ENCODE peak calls at places on chromosomes 12 and 14, in four cellular contexts. O, V, P and Q are unnamed samples.

GRCh38 chr12:4194661-4195060 is 78.9 kb upstream of the CCND2 start:
- DNase-seq in V (no peak), O (no peak), P (no peak), Q (no peak)

GRCh38 chr12:12881495-12881894 is 9.9 kb upstream of the GPRC5A start:
- DNase-seq in P (no peak), O (no peak), V (peak), Q (no peak)

GRCh38 chr14:60254176-60254575 is 5.2 kb downstream of the PPM1A start:
- DNase-seq in O (no peak), P (no peak), V (peak), Q (no peak)

GRCh38 chr12:116138380-116138779 is 139.1 kb downstream of the MED13L start:
- DNase-seq in V (no peak), O (no peak), P (no peak), Q (peak)

GRCh38 chr14:53110103-53110502 is 43.0 kb downstream of the DDHD1 start:
- DNase-seq in O (no peak), V (no peak), P (no peak), Q (no peak)

GRCh38 chr12:77742631-77743030 is 88.1 kb upstream of the NAV3 start:
- DNase-seq in V (peak), O (no peak), P (no peak), Q (no peak)

GRCh38 chr14:91395998-91396660 is 21.5 kb downstream of the CCDC88C start:
- DNase-seq in O (no peak), P (no peak), V (no peak), Q (peak)

GRCh38 chr14:49966304-49966809 is 73.5 kb downstream of the ARF6 start:
- DNase-seq in V (peak), O (no peak), P (no peak), Q (peak)

GRCh38 chr14:61145903-61146411 is 135.2 kb downstream of the TMEM30B start:
- DNase-seq in V (no peak), P (no peak), O (no peak), Q (no peak)

GRCh38 chr12:6452908-6453630 is 1.2 kb downstream of the TAPBPL start:
- DNase-seq in P (no peak), O (no peak), V (no peak), Q (no peak)

GRCh38 chr12:45703942-45704341 is 25.6 kb upstream of the ARID2 start:
- DNase-seq in V (no peak), P (no peak), O (no peak), Q (no peak)

GRCh38 chr14:29339491-29339890 is 572.9 kb downstream of the FOXG1 start:
- DNase-seq in O (no peak), P (no peak), V (no peak), Q (no peak)

GRCh38 chr12:45216297-45216982 is 545 bp downstream of the ANO6 start:
- DNase-seq in P (peak), O (no peak), V (peak), Q (peak)

GRCh38 chr14:105858676-105859025 is 332.3 kb downstream of the TMEM121 start:
- DNase-seq in O (no peak), P (no peak), V (no peak), Q (no peak)

GRCh38 chr12:84955298-84955697 is 42.7 kb upstream of the SLC6A15 start:
- DNase-seq in O (no peak), P (no peak), V (no peak), Q (no peak)

GRCh38 chr14:95892142-95892541 is 15.5 kb downstream of the TUNAR start:
- DNase-seq in O (no peak), P (no peak), V (no peak), Q (no peak)

GRCh38 chr12:1505576-1505975 is 88.8 kb downstream of the FBXL14 start:
- DNase-seq in O (no peak), P (no peak), V (no peak), Q (no peak)

GRCh38 chr12:132566551-132567131 is 43.7 kb downstream of the LRCOL1 start:
- DNase-seq in V (no peak), P (no peak), O (no peak), Q (no peak)

GRCh38 chr12:96098631-96099030 is 63.2 kb upstream of the LTA4H start:
- DNase-seq in P (no peak), O (no peak), V (no peak), Q (no peak)

GRCh38 chr12:120534703-120535655 is 823 bp downstream of the RNF10 start:
- DNase-seq in O (no peak), P (peak), V (no peak), Q (peak)
- TF ChIP-seq JUNB in O (no peak), P (no peak), V (no peak), Q (no peak)

GRCh38 chr12:57741413-57741789 is 2.9 kb upstream of the AGAP2 start:
- DNase-seq in P (no peak), V (no peak), O (no peak), Q (no peak)

GRCh38 chr12:57738661-57739237 is at the start of gene AGAP2:
- DNase-seq in O (no peak), P (no peak), V (no peak), Q (peak)

GRCh38 chr12:57739387-57739786 is 845 bp upstream of the AGAP2 start:
- DNase-seq in V (no peak), O (no peak), P (no peak), Q (no peak)

GRCh38 chr12:57739914-57740538 is 1.5 kb upstream of the AGAP2 start:
- DNase-seq in V (no peak), O (no peak), P (no peak), Q (no peak)

GRCh38 chr12:57740656-57741412 is 2.3 kb upstream of the AGAP2 start:
- DNase-seq in O (peak), V (no peak), P (no peak), Q (no peak)
- TF ChIP-seq EZH2 in O (no peak), V (no peak), P (no peak), Q (no peak)

DNA sequence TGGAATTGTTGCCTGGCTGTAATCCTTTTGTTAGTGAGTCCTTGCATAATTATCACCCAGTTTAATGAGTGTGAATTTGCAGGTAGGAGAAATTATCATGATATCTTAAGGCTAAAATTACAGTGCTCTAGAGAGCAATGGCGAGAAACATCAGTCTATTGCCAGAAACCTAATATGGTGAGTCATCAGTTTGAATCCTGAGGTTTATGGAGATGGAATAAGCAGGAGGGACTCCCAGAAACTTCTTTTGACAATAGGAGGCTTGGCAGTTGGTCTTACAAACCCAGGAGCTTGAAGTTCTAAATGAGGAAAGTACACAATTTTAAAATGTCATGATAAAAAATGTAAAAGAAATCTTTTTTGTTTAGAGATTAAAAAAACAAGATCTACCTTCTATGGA is 31.5 kb upstream of the CRADD start:
- DNase-seq in V (no peak), O (no peak), P (no peak), Q (no peak)
- TF ChIP-seq JUNB in V (no peak), O (no peak), P (no peak), Q (no peak)

GRCh38 chr14:73237219-73237785 is at the start of gene PAPLN:
- DNase-seq in O (no peak), V (no peak), P (no peak), Q (peak)
- TF ChIP-seq EZH2 in O (no peak), V (no peak), P (no peak), Q (peak)

DNA sequence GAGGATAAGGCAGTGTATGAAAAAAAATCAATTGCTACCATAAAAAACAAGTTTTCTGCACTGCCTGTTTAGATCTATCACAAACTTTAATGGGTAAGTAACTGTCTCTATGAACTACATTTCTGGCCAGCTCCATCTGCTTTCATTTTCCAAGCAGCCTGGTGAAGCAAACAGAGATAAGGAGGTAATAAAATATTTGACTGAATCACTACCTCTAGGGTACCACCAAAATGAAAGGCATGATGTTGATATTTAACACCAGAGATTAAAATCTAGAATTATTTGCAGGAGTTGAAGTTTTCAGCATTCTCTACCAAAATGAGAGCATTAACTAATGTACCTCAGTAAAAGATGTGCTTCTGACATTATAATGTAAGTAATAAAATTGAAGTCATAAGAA is 863.5 kb upstream of the MGAT4C start:
- DNase-seq in O (no peak), P (no peak), V (no peak), Q (no peak)
- TF ChIP-seq JUNB in O (no peak), P (no peak), V (no peak), Q (no peak)

DNA sequence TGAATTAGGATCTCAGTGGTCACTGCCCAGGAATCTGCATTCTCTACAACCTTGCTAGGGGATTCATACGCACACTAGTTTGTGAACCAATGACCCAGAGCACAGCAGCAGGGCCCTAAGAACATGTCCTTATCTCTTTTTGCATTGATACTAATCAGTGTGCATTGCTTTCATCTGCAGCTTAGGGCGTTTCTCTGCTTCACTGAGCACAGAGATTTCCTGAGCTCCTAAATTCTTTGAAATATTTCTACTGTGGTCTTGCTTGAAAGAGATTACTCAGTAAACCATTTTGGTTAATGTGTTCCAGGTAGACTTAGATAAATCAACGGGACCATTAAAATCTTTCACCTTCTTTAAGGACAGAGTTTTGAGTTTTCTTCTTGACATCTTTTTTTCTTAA is 351.3 kb upstream of the KITLG start:
- DNase-seq in P (no peak), V (peak), O (no peak), Q (no peak)
- TF ChIP-seq EZH2 in P (no peak), V (no peak), O (no peak), Q (no peak)

DNA sequence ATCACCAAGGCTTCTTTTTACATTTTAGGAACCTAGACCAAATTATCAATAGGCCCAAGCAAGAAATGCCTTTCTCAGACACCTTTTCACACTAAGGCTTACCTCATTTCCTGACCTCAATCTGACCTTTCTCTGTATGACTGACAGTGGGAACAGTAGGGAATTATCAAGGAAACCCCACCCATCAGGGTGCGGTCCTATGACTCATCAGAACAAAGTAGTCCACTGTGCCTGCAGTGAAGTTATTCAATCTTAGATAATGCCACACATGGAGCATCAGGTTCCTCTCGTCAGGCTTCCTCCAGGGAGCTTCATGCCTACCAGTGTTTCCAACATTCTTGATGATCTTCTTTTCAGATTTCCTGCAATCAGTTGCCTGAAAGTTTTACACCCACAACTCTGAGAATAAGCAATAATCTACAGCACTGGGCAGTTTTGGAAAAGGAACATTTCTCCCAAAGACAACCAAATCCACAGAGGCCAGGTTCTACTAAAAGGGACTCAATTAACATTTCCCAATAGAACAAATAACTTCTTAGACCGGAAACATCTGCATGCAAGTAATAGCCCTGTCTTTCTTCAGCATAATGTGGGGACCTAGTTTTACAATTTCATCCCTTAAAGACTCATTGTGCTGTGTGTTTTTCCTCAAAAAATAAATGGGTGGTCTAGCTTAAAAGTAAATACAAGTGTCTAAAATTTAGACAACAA is 35.9 kb upstream of the TMTC2 start:
- DNase-seq in P (no peak), O (peak), V (peak), Q (no peak)
- TF ChIP-seq JUNB in P (no peak), O (peak), V (no peak), Q (no peak)

GRCh38 chr12:101664961-101665360 is 32.5 kb upstream of the CHPT1 start:
- DNase-seq in O (no peak), P (no peak), V (no peak), Q (no peak)
- TF ChIP-seq EZH2 in O (no peak), P (no peak), V (no peak), Q (no peak)

GRCh38 chr14:98138666-98139065 is 1133.3 kb downstream of the BCL11B start:
- DNase-seq in P (peak), O (no peak), V (no peak), Q (peak)
- TF ChIP-seq JUNB in P (no peak), O (no peak), V (no peak), Q (no peak)

DNA sequence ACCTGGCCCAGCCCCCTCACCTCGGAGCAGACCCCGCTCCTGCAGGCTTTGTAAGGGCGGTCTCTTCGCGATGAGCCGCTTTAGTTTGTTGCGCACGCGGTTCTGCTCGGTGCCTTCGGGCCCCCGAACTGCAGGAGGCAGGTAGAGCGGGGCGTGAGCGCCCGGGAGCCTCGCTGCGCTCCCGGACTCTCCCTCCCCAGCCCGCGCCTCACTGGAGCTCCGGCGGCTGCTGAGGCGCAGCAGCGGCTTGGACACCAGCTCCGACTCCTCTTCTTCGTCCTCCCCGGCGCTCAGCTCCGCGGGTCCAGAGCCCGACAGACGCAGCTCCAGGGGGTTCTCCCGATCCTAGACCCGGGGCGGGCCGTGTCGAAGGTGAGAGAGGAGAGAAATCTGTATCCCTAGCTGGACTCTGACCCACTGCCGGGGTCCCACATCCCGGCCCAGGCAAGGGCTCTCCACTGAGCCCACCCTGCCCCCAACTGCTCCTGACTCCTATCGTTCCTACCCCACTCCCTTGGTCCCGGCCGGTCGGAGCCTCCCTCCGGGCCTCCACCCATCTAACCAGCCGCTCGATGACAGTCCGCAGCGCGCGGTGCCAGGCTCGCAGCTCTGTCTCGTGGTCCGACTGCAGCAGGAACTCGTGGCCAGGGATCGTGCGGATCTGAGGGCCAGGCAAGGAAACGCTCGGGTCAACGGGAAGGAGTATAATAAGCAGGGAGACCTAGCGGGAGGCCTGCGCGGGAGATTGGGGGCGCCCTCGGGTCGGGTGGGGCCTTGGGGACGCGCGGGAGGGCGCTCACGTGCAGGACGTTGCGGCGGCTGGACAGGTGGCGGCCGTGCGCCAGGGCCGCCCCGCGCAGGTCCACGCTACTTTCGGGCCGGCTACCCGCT is 4.2 kb downstream of the ARHGAP9 start:
- DNase-seq in P (no peak), O (no peak), V (no peak), Q (peak)
- TF ChIP-seq EZH2 in P (no peak), O (no peak), V (no peak), Q (peak)